ENCODE peak calls at places on chromosome 4, in four cellular contexts. One of them, this sample, is unnamed.

GRCh38 chr4:4869731-4870483 is 10.4 kb downstream of the MSX1 start:
- DNase-seq in foreskin fibroblast: no peak
- DNase-seq in tibial nerve: no peak
- DNase-seq in keratinocyte: no peak
- DNase-seq in this sample: no peak

GRCh38 chr4:109425405-109425804 is 8.2 kb upstream of the SEC24B start:
- DNase-seq in foreskin fibroblast: no peak
- DNase-seq in tibial nerve: no peak
- DNase-seq in keratinocyte: no peak
- DNase-seq in this sample: no peak

GRCh38 chr4:120714581-120714980 is 207.9 kb downstream of the PRDM5 start:
- DNase-seq in foreskin fibroblast: no peak
- DNase-seq in tibial nerve: no peak
- DNase-seq in keratinocyte: no peak
- DNase-seq in this sample: no peak

GRCh38 chr4:139873111-139873866 is 207.7 kb downstream of the MGST2 start:
- DNase-seq in foreskin fibroblast: peak; percentile 4
- DNase-seq in keratinocyte: no peak
- DNase-seq in tibial nerve: no peak
- DNase-seq in this sample: no peak

GRCh38 chr4:86117781-86118302 is 242.0 kb downstream of the MAPK10 start:
- DNase-seq in foreskin fibroblast: peak; percentile 56
- DNase-seq in tibial nerve: no peak
- DNase-seq in keratinocyte: no peak
- DNase-seq in this sample: no peak

GRCh38 chr4:52925531-52925968 is 63.4 kb downstream of the RASL11B start:
- DNase-seq in tibial nerve: no peak
- DNase-seq in foreskin fibroblast: no peak
- DNase-seq in keratinocyte: no peak
- DNase-seq in this sample: no peak

GRCh38 chr4:110622841-110623709 is at the start of gene PITX2:
- DNase-seq in keratinocyte: peak; percentile 17
- DNase-seq in tibial nerve: no peak
- DNase-seq in foreskin fibroblast: peak; percentile 97
- DNase-seq in this sample: peak; percentile 86

GRCh38 chr4:107854326-107855030 is 29.7 kb downstream of the SGMS2 start:
- DNase-seq in tibial nerve: no peak
- DNase-seq in keratinocyte: no peak
- DNase-seq in foreskin fibroblast: no peak
- DNase-seq in this sample: no peak

GRCh38 chr4:27276322-27277073 is 415.9 kb downstream of the STIM2 start:
- DNase-seq in keratinocyte: no peak
- DNase-seq in tibial nerve: no peak
- DNase-seq in foreskin fibroblast: no peak
- DNase-seq in this sample: no peak

GRCh38 chr4:78691971-78692814 is 84.0 kb upstream of the BMP2K start:
- DNase-seq in keratinocyte: no peak
- DNase-seq in foreskin fibroblast: no peak
- DNase-seq in tibial nerve: no peak
- DNase-seq in this sample: peak; percentile 32

GRCh38 chr4:169098054-169098896 is 88.2 kb upstream of the CBR4 start:
- DNase-seq in foreskin fibroblast: no peak
- DNase-seq in tibial nerve: no peak
- DNase-seq in keratinocyte: no peak
- DNase-seq in this sample: peak; percentile 31

GRCh38 chr4:79241846-79242245 is 84.0 kb downstream of the NAA11 start:
- DNase-seq in tibial nerve: no peak
- DNase-seq in foreskin fibroblast: no peak
- DNase-seq in keratinocyte: no peak
- DNase-seq in this sample: no peak

GRCh38 chr4:81459233-81459632 is 12.5 kb downstream of the RASGEF1B start:
- DNase-seq in foreskin fibroblast: no peak
- DNase-seq in keratinocyte: no peak
- DNase-seq in tibial nerve: no peak
- DNase-seq in this sample: no peak

GRCh38 chr4:89314291-89314690 is 6.7 kb upstream of the GPRIN3 start:
- DNase-seq in foreskin fibroblast: no peak
- DNase-seq in keratinocyte: no peak
- DNase-seq in tibial nerve: no peak
- DNase-seq in this sample: no peak

GRCh38 chr4:145308598-145308997 is 128.2 kb upstream of the OTUD4 start:
- DNase-seq in foreskin fibroblast: peak; percentile 39
- DNase-seq in keratinocyte: no peak
- DNase-seq in tibial nerve: no peak
- DNase-seq in this sample: no peak

GRCh38 chr4:24781999-24782745 is 13.2 kb upstream of the SOD3 start:
- DNase-seq in tibial nerve: no peak
- DNase-seq in keratinocyte: no peak
- DNase-seq in foreskin fibroblast: no peak
- DNase-seq in this sample: no peak

GRCh38 chr4:77355731-77356130 is 198.7 kb downstream of the CCNG2 start:
- DNase-seq in foreskin fibroblast: no peak
- DNase-seq in keratinocyte: no peak
- DNase-seq in tibial nerve: no peak
- DNase-seq in this sample: no peak

GRCh38 chr4:164765096-164765495 is 11.2 kb downstream of the SMIM31 start:
- DNase-seq in keratinocyte: no peak
- DNase-seq in foreskin fibroblast: no peak
- DNase-seq in tibial nerve: no peak
- DNase-seq in this sample: no peak

GRCh38 chr4:7539186-7539585 is 104.5 kb upstream of the PSAPL1 start:
- DNase-seq in foreskin fibroblast: no peak
- DNase-seq in keratinocyte: no peak
- DNase-seq in tibial nerve: no peak
- DNase-seq in this sample: no peak

GRCh38 chr4:139084425-139085093 is 69.0 kb downstream of the NOCT start:
- DNase-seq in tibial nerve: no peak
- DNase-seq in keratinocyte: no peak
- DNase-seq in foreskin fibroblast: no peak
- DNase-seq in this sample: no peak

GRCh38 chr4:188408244-188409067 is 269.2 kb downstream of the TRIML1 start:
- DNase-seq in foreskin fibroblast: no peak
- DNase-seq in keratinocyte: no peak
- DNase-seq in tibial nerve: no peak
- DNase-seq in this sample: no peak

GRCh38 chr4:183099537-183100297 is 660 bp downstream of the WWC2 start:
- DNase-seq in keratinocyte: no peak
- DNase-seq in tibial nerve: no peak
- DNase-seq in foreskin fibroblast: no peak
- DNase-seq in this sample: peak; percentile 31

GRCh38 chr4:176780995-176781738 is 11.6 kb downstream of the VEGFC start:
- DNase-seq in tibial nerve: no peak
- DNase-seq in foreskin fibroblast: no peak
- DNase-seq in keratinocyte: no peak
- DNase-seq in this sample: no peak

GRCh38 chr4:61493470-61493869 is 293.3 kb downstream of the ADGRL3 start:
- DNase-seq in tibial nerve: no peak
- DNase-seq in foreskin fibroblast: no peak
- DNase-seq in keratinocyte: no peak
- DNase-seq in this sample: no peak

GRCh38 chr4:85151349-85151748 is 184.9 kb upstream of the WDFY3 start:
- DNase-seq in foreskin fibroblast: no peak
- DNase-seq in keratinocyte: no peak
- DNase-seq in tibial nerve: no peak
- DNase-seq in this sample: no peak

GRCh38 chr4:168942985-168943384 is 67.1 kb downstream of the CBR4 start:
- DNase-seq in foreskin fibroblast: no peak
- DNase-seq in keratinocyte: no peak
- DNase-seq in tibial nerve: no peak
- DNase-seq in this sample: no peak

GRCh38 chr4:105399535-105400161 is 74.2 kb downstream of the PPA2 start:
- DNase-seq in foreskin fibroblast: peak; percentile 76
- DNase-seq in tibial nerve: no peak
- DNase-seq in keratinocyte: no peak
- DNase-seq in this sample: no peak

GRCh38 chr4:157818946-157819692 is 353.7 kb downstream of the GASK1B start:
- DNase-seq in foreskin fibroblast: no peak
- DNase-seq in keratinocyte: no peak
- DNase-seq in tibial nerve: no peak
- DNase-seq in this sample: no peak

GRCh38 chr4:185998791-185999190 is 70.2 kb upstream of the TLR3 start:
- DNase-seq in foreskin fibroblast: no peak
- DNase-seq in tibial nerve: no peak
- DNase-seq in keratinocyte: no peak
- DNase-seq in this sample: no peak

GRCh38 chr4:15521442-15522039 is 51.9 kb downstream of the CC2D2A start:
- DNase-seq in tibial nerve: no peak
- DNase-seq in keratinocyte: no peak
- DNase-seq in foreskin fibroblast: no peak
- DNase-seq in this sample: no peak

DNA sequence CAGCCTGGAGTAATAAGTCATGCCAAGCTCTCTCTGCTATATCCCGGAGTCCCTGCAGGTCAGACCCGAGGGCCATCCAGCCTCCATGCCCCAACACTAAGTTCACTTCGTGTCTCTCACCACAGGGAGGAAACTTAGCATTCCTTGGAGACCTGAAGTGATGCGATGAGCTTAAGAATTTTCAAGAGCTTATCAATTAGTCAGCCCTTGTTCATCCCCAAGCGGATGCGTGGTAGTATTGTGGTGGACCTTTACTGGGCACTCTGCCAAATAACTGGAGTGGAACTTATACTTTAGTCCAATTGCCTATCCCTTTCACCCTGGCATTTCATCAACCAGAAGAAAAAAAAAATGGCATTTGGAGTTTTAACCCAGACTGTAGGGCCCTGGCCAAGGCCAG is 137.2 kb downstream of the RELL1 start:
- DNase-seq in keratinocyte: peak; percentile 76
- DNase-seq in foreskin fibroblast: no peak
- DNase-seq in tibial nerve: no peak
- DNase-seq in this sample: no peak
- TF ChIP-seq CTCF in keratinocyte: no peak
- TF ChIP-seq CTCF in foreskin fibroblast: no peak
- TF ChIP-seq CTCF in tibial nerve: no peak
- TF ChIP-seq CTCF in this sample: no peak

GRCh38 chr4:112855058-112855457 is 194.4 kb upstream of the ANK2 start:
- DNase-seq in foreskin fibroblast: no peak
- DNase-seq in keratinocyte: no peak
- DNase-seq in tibial nerve: no peak
- DNase-seq in this sample: no peak
- TF ChIP-seq CTCF in foreskin fibroblast: no peak
- TF ChIP-seq CTCF in keratinocyte: no peak
- TF ChIP-seq CTCF in tibial nerve: no peak
- TF ChIP-seq CTCF in this sample: no peak

GRCh38 chr4:127846061-127846460 is 34.6 kb upstream of the PLK4 start:
- DNase-seq in keratinocyte: no peak
- DNase-seq in foreskin fibroblast: no peak
- DNase-seq in tibial nerve: no peak
- DNase-seq in this sample: no peak
- TF ChIP-seq CTCF in keratinocyte: no peak
- TF ChIP-seq CTCF in foreskin fibroblast: no peak
- TF ChIP-seq CTCF in tibial nerve: no peak
- TF ChIP-seq CTCF in this sample: no peak

GRCh38 chr4:17155486-17155885 is 257.0 kb upstream of the LDB2 start:
- DNase-seq in tibial nerve: no peak
- DNase-seq in keratinocyte: no peak
- DNase-seq in foreskin fibroblast: peak; percentile 23
- DNase-seq in this sample: no peak

GRCh38 chr4:17152941-17153340 is 254.5 kb upstream of the LDB2 start:
- DNase-seq in keratinocyte: no peak
- DNase-seq in tibial nerve: no peak
- DNase-seq in foreskin fibroblast: no peak
- DNase-seq in this sample: no peak

DNA sequence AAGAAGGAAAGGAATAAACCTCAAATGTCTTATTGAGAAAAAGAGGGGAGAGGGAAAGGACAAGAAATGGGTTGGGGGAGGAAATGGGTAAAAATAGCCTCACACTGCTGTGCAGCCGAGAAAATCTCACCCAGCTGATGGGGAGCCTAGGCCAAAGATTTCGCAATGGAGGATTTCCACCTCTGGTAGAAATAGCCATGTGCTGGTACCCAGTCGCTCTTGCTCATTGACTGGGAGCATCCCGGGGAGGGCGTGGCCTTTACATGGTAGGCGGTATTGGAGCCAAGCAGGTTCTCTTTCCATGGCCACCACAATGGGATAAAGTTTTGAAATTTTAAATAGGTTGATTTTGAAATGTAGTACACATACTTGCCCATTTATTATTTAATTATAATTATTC is 255.1 kb upstream of the LDB2 start:
- DNase-seq in keratinocyte: no peak
- DNase-seq in foreskin fibroblast: no peak
- DNase-seq in tibial nerve: no peak
- DNase-seq in this sample: no peak
- TF ChIP-seq CTCF in keratinocyte: no peak
- TF ChIP-seq CTCF in foreskin fibroblast: no peak
- TF ChIP-seq CTCF in tibial nerve: no peak
- TF ChIP-seq CTCF in this sample: no peak

DNA sequence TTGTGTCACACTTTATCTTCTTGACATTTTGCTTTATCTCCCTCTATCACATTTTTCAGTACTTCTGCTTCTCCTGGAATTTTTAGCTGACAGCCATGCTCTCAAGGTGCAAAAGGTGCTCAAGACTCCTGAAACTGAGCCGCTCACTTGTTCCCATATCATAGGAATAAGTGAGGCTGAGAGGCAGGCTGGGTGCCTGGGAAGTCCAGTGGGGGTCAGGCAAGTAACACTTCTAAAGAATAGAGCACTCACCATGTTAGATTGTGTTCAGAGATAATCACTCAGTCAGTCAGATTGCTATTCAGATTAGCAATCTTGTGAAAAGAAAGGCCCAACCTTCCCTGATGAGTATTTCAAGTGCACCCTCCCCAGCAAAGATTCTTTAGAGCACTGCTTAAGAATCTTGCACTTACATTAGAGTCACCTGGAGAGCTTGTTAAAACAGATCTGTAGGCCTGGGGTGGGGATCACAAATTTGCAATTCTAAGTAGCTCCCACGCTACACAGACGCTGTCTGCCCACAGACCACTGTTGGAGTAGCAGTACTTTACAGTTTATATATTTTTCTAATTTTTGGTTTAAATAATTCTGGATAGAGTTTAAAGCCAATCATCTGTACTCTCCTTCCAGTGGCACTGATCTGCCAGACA is 23.1 kb upstream of the LRAT start:
- DNase-seq in tibial nerve: no peak
- DNase-seq in foreskin fibroblast: no peak
- DNase-seq in keratinocyte: no peak
- DNase-seq in this sample: no peak
- TF ChIP-seq CTCF in tibial nerve: no peak
- TF ChIP-seq CTCF in foreskin fibroblast: no peak
- TF ChIP-seq CTCF in keratinocyte: peak; percentile 51
- TF ChIP-seq CTCF in this sample: no peak

This sample was measured in GM13976.